ENCODE peak calls at places on chromosomes 1 and 21, in six cellular contexts. One of them, this sample, is unnamed.

GRCh38 chr21:32442566-32443318 is 30.2 kb downstream of the EVA1C start:
- DNase-seq in kidney tubule cell: no peak
- DNase-seq in stimulated activated CD8-positive, alpha-beta memory T cell treated with anti-CD3 and anti-CD28 coated beads, Interleukin-15, amount 100 ng/mL, for 1 hour: no peak
- DNase-seq in NCI-H2081: no peak
- DNase-seq in cerebellar cortex: no peak
- DNase-seq in NCI-H748 treated with DMSO at 0.1 percent for 48 hours: no peak
- DNase-seq in this sample: no peak

GRCh38 chr1:15953294-15953771 is 22.6 kb downstream of the ZBTB17 start:
- DNase-seq in kidney tubule cell: no peak
- DNase-seq in stimulated activated CD8-positive, alpha-beta memory T cell treated with anti-CD3 and anti-CD28 coated beads, Interleukin-15, amount 100 ng/mL, for 1 hour: no peak
- DNase-seq in NCI-H2081: peak
- DNase-seq in cerebellar cortex: no peak
- DNase-seq in NCI-H748 treated with DMSO at 0.1 percent for 48 hours: no peak
- DNase-seq in this sample: no peak

GRCh38 chr1:13801711-13802486 is 101.9 kb downstream of the PRDM2 start:
- DNase-seq in kidney tubule cell: no peak
- DNase-seq in stimulated activated CD8-positive, alpha-beta memory T cell treated with anti-CD3 and anti-CD28 coated beads, Interleukin-15, amount 100 ng/mL, for 1 hour: no peak
- DNase-seq in NCI-H2081: no peak
- DNase-seq in cerebellar cortex: no peak
- DNase-seq in NCI-H748 treated with DMSO at 0.1 percent for 48 hours: no peak
- DNase-seq in this sample: peak

GRCh38 chr1:94741510-94741909 is 78.6 kb upstream of the SLC44A3 start:
- DNase-seq in kidney tubule cell: no peak
- DNase-seq in stimulated activated CD8-positive, alpha-beta memory T cell treated with anti-CD3 and anti-CD28 coated beads, Interleukin-15, amount 100 ng/mL, for 1 hour: no peak
- DNase-seq in NCI-H2081: no peak
- DNase-seq in cerebellar cortex: no peak
- DNase-seq in NCI-H748 treated with DMSO at 0.1 percent for 48 hours: no peak
- DNase-seq in this sample: no peak

GRCh38 chr1:206685256-206685748 is 597 bp downstream of the MAPKAPK2 start:
- DNase-seq in kidney tubule cell: peak
- DNase-seq in stimulated activated CD8-positive, alpha-beta memory T cell treated with anti-CD3 and anti-CD28 coated beads, Interleukin-15, amount 100 ng/mL, for 1 hour: no peak
- DNase-seq in NCI-H2081: peak
- DNase-seq in cerebellar cortex: no peak
- DNase-seq in NCI-H748 treated with DMSO at 0.1 percent for 48 hours: no peak
- DNase-seq in this sample: no peak

GRCh38 chr1:179821524-179821923 is 56.1 kb downstream of the TOR1AIP2 start:
- DNase-seq in kidney tubule cell: no peak
- DNase-seq in stimulated activated CD8-positive, alpha-beta memory T cell treated with anti-CD3 and anti-CD28 coated beads, Interleukin-15, amount 100 ng/mL, for 1 hour: no peak
- DNase-seq in NCI-H2081: no peak
- DNase-seq in cerebellar cortex: no peak
- DNase-seq in NCI-H748 treated with DMSO at 0.1 percent for 48 hours: no peak
- DNase-seq in this sample: no peak

GRCh38 chr1:81459043-81459442 is 341.7 kb upstream of the ADGRL2 start:
- DNase-seq in kidney tubule cell: no peak
- DNase-seq in stimulated activated CD8-positive, alpha-beta memory T cell treated with anti-CD3 and anti-CD28 coated beads, Interleukin-15, amount 100 ng/mL, for 1 hour: no peak
- DNase-seq in NCI-H2081: no peak
- DNase-seq in cerebellar cortex: no peak
- DNase-seq in NCI-H748 treated with DMSO at 0.1 percent for 48 hours: no peak
- DNase-seq in this sample: no peak

GRCh38 chr1:9490605-9491339 is 48.5 kb upstream of the SLC25A33 start:
- DNase-seq in kidney tubule cell: peak
- DNase-seq in stimulated activated CD8-positive, alpha-beta memory T cell treated with anti-CD3 and anti-CD28 coated beads, Interleukin-15, amount 100 ng/mL, for 1 hour: peak
- DNase-seq in NCI-H2081: peak
- DNase-seq in cerebellar cortex: peak
- DNase-seq in NCI-H748 treated with DMSO at 0.1 percent for 48 hours: peak
- DNase-seq in this sample: peak

GRCh38 chr1:41847011-41847410 is 71.7 kb downstream of the HIVEP3 start:
- DNase-seq in kidney tubule cell: no peak
- DNase-seq in stimulated activated CD8-positive, alpha-beta memory T cell treated with anti-CD3 and anti-CD28 coated beads, Interleukin-15, amount 100 ng/mL, for 1 hour: no peak
- DNase-seq in NCI-H2081: no peak
- DNase-seq in cerebellar cortex: no peak
- DNase-seq in NCI-H748 treated with DMSO at 0.1 percent for 48 hours: no peak
- DNase-seq in this sample: no peak

GRCh38 chr1:203173566-203173965 is 2.1 kb downstream of the MYBPH start:
- DNase-seq in kidney tubule cell: peak
- DNase-seq in stimulated activated CD8-positive, alpha-beta memory T cell treated with anti-CD3 and anti-CD28 coated beads, Interleukin-15, amount 100 ng/mL, for 1 hour: no peak
- DNase-seq in NCI-H2081: no peak
- DNase-seq in cerebellar cortex: no peak
- DNase-seq in NCI-H748 treated with DMSO at 0.1 percent for 48 hours: no peak
- DNase-seq in this sample: no peak

GRCh38 chr1:174659823-174660222 is 212.1 kb downstream of the GPR52 start:
- DNase-seq in kidney tubule cell: peak
- DNase-seq in stimulated activated CD8-positive, alpha-beta memory T cell treated with anti-CD3 and anti-CD28 coated beads, Interleukin-15, amount 100 ng/mL, for 1 hour: no peak
- DNase-seq in NCI-H2081: no peak
- DNase-seq in cerebellar cortex: no peak
- DNase-seq in NCI-H748 treated with DMSO at 0.1 percent for 48 hours: no peak
- DNase-seq in this sample: no peak

GRCh38 chr1:50109647-50110075 is 941 bp downstream of the ELAVL4 start:
- DNase-seq in kidney tubule cell: peak
- DNase-seq in stimulated activated CD8-positive, alpha-beta memory T cell treated with anti-CD3 and anti-CD28 coated beads, Interleukin-15, amount 100 ng/mL, for 1 hour: no peak
- DNase-seq in NCI-H2081: peak
- DNase-seq in cerebellar cortex: peak
- DNase-seq in NCI-H748 treated with DMSO at 0.1 percent for 48 hours: peak
- DNase-seq in this sample: no peak

GRCh38 chr1:85566890-85567289 is 13.7 kb upstream of the CCN1 start:
- DNase-seq in kidney tubule cell: peak
- DNase-seq in stimulated activated CD8-positive, alpha-beta memory T cell treated with anti-CD3 and anti-CD28 coated beads, Interleukin-15, amount 100 ng/mL, for 1 hour: no peak
- DNase-seq in NCI-H2081: no peak
- DNase-seq in cerebellar cortex: no peak
- DNase-seq in NCI-H748 treated with DMSO at 0.1 percent for 48 hours: no peak
- DNase-seq in this sample: no peak

GRCh38 chr21:43986544-43987451 is 25.3 kb upstream of the TRAPPC10 start:
- DNase-seq in kidney tubule cell: no peak
- DNase-seq in stimulated activated CD8-positive, alpha-beta memory T cell treated with anti-CD3 and anti-CD28 coated beads, Interleukin-15, amount 100 ng/mL, for 1 hour: no peak
- DNase-seq in NCI-H2081: no peak
- DNase-seq in cerebellar cortex: no peak
- DNase-seq in NCI-H748 treated with DMSO at 0.1 percent for 48 hours: no peak
- DNase-seq in this sample: no peak

GRCh38 chr21:21714396-21714795 is 716.2 kb downstream of the NCAM2 start:
- DNase-seq in kidney tubule cell: no peak
- DNase-seq in stimulated activated CD8-positive, alpha-beta memory T cell treated with anti-CD3 and anti-CD28 coated beads, Interleukin-15, amount 100 ng/mL, for 1 hour: no peak
- DNase-seq in NCI-H2081: no peak
- DNase-seq in cerebellar cortex: no peak
- DNase-seq in NCI-H748 treated with DMSO at 0.1 percent for 48 hours: no peak
- DNase-seq in this sample: no peak

GRCh38 chr1:180261524-180262160 is 31.6 kb downstream of the LHX4 start:
- DNase-seq in kidney tubule cell: peak
- DNase-seq in stimulated activated CD8-positive, alpha-beta memory T cell treated with anti-CD3 and anti-CD28 coated beads, Interleukin-15, amount 100 ng/mL, for 1 hour: no peak
- DNase-seq in NCI-H2081: no peak
- DNase-seq in cerebellar cortex: no peak
- DNase-seq in NCI-H748 treated with DMSO at 0.1 percent for 48 hours: no peak
- DNase-seq in this sample: no peak

GRCh38 chr1:186474208-186474607 is 13.3 kb upstream of the PDC start:
- DNase-seq in kidney tubule cell: peak
- DNase-seq in stimulated activated CD8-positive, alpha-beta memory T cell treated with anti-CD3 and anti-CD28 coated beads, Interleukin-15, amount 100 ng/mL, for 1 hour: no peak
- DNase-seq in NCI-H2081: no peak
- DNase-seq in cerebellar cortex: no peak
- DNase-seq in NCI-H748 treated with DMSO at 0.1 percent for 48 hours: no peak
- DNase-seq in this sample: no peak

GRCh38 chr1:77513839-77514763 is 168.4 kb downstream of the ZZZ3 start:
- DNase-seq in kidney tubule cell: peak
- DNase-seq in stimulated activated CD8-positive, alpha-beta memory T cell treated with anti-CD3 and anti-CD28 coated beads, Interleukin-15, amount 100 ng/mL, for 1 hour: no peak
- DNase-seq in NCI-H2081: no peak
- DNase-seq in cerebellar cortex: no peak
- DNase-seq in NCI-H748 treated with DMSO at 0.1 percent for 48 hours: no peak
- DNase-seq in this sample: peak

GRCh38 chr1:38240626-38241025 is 194.0 kb upstream of the POU3F1 start:
- DNase-seq in kidney tubule cell: no peak
- DNase-seq in stimulated activated CD8-positive, alpha-beta memory T cell treated with anti-CD3 and anti-CD28 coated beads, Interleukin-15, amount 100 ng/mL, for 1 hour: no peak
- DNase-seq in NCI-H2081: no peak
- DNase-seq in cerebellar cortex: no peak
- DNase-seq in NCI-H748 treated with DMSO at 0.1 percent for 48 hours: no peak
- DNase-seq in this sample: no peak

GRCh38 chr1:2102753-2103152 is 52.5 kb downstream of the PRKCZ start:
- DNase-seq in kidney tubule cell: no peak
- DNase-seq in stimulated activated CD8-positive, alpha-beta memory T cell treated with anti-CD3 and anti-CD28 coated beads, Interleukin-15, amount 100 ng/mL, for 1 hour: no peak
- DNase-seq in NCI-H2081: no peak
- DNase-seq in cerebellar cortex: no peak
- DNase-seq in NCI-H748 treated with DMSO at 0.1 percent for 48 hours: no peak
- DNase-seq in this sample: no peak

GRCh38 chr1:1129309-1129708 is 13.4 kb upstream of the C1orf159 start:
- DNase-seq in kidney tubule cell: peak
- DNase-seq in stimulated activated CD8-positive, alpha-beta memory T cell treated with anti-CD3 and anti-CD28 coated beads, Interleukin-15, amount 100 ng/mL, for 1 hour: no peak
- DNase-seq in NCI-H2081: no peak
- DNase-seq in cerebellar cortex: no peak
- DNase-seq in NCI-H748 treated with DMSO at 0.1 percent for 48 hours: no peak
- DNase-seq in this sample: no peak

GRCh38 chr1:118951270-118951936 is 36.7 kb downstream of the TBX15 start:
- DNase-seq in kidney tubule cell: no peak
- DNase-seq in stimulated activated CD8-positive, alpha-beta memory T cell treated with anti-CD3 and anti-CD28 coated beads, Interleukin-15, amount 100 ng/mL, for 1 hour: no peak
- DNase-seq in NCI-H2081: no peak
- DNase-seq in cerebellar cortex: no peak
- DNase-seq in NCI-H748 treated with DMSO at 0.1 percent for 48 hours: no peak
- DNase-seq in this sample: no peak

GRCh38 chr1:64965239-64966157 is 851 bp downstream of the JAK1 start:
- DNase-seq in kidney tubule cell: peak
- DNase-seq in stimulated activated CD8-positive, alpha-beta memory T cell treated with anti-CD3 and anti-CD28 coated beads, Interleukin-15, amount 100 ng/mL, for 1 hour: peak
- DNase-seq in NCI-H2081: no peak
- DNase-seq in cerebellar cortex: peak
- DNase-seq in NCI-H748 treated with DMSO at 0.1 percent for 48 hours: no peak
- DNase-seq in this sample: no peak

GRCh38 chr21:44281801-44282200 is 3.9 kb upstream of the AIRE start:
- DNase-seq in kidney tubule cell: no peak
- DNase-seq in stimulated activated CD8-positive, alpha-beta memory T cell treated with anti-CD3 and anti-CD28 coated beads, Interleukin-15, amount 100 ng/mL, for 1 hour: no peak
- DNase-seq in NCI-H2081: no peak
- DNase-seq in cerebellar cortex: no peak
- DNase-seq in NCI-H748 treated with DMSO at 0.1 percent for 48 hours: no peak
- DNase-seq in this sample: no peak

GRCh38 chr1:27360159-27361043 is 6.4 kb downstream of the MAP3K6 start:
- DNase-seq in kidney tubule cell: no peak
- DNase-seq in stimulated activated CD8-positive, alpha-beta memory T cell treated with anti-CD3 and anti-CD28 coated beads, Interleukin-15, amount 100 ng/mL, for 1 hour: peak
- DNase-seq in NCI-H2081: no peak
- DNase-seq in cerebellar cortex: no peak
- DNase-seq in NCI-H748 treated with DMSO at 0.1 percent for 48 hours: no peak
- DNase-seq in this sample: no peak

GRCh38 chr1:28027660-28028059 is 60.8 kb downstream of the EYA3 start:
- DNase-seq in kidney tubule cell: no peak
- DNase-seq in stimulated activated CD8-positive, alpha-beta memory T cell treated with anti-CD3 and anti-CD28 coated beads, Interleukin-15, amount 100 ng/mL, for 1 hour: no peak
- DNase-seq in NCI-H2081: no peak
- DNase-seq in cerebellar cortex: no peak
- DNase-seq in NCI-H748 treated with DMSO at 0.1 percent for 48 hours: no peak
- DNase-seq in this sample: no peak

GRCh38 chr1:53987880-53988279 is 30.1 kb downstream of the LDLRAD1 start:
- DNase-seq in kidney tubule cell: no peak
- DNase-seq in stimulated activated CD8-positive, alpha-beta memory T cell treated with anti-CD3 and anti-CD28 coated beads, Interleukin-15, amount 100 ng/mL, for 1 hour: no peak
- DNase-seq in NCI-H2081: no peak
- DNase-seq in cerebellar cortex: no peak
- DNase-seq in NCI-H748 treated with DMSO at 0.1 percent for 48 hours: no peak
- DNase-seq in this sample: no peak

GRCh38 chr1:48556161-48556850 is 84.3 kb upstream of the SPATA6 start:
- DNase-seq in kidney tubule cell: no peak
- DNase-seq in stimulated activated CD8-positive, alpha-beta memory T cell treated with anti-CD3 and anti-CD28 coated beads, Interleukin-15, amount 100 ng/mL, for 1 hour: no peak
- DNase-seq in NCI-H2081: no peak
- DNase-seq in cerebellar cortex: no peak
- DNase-seq in NCI-H748 treated with DMSO at 0.1 percent for 48 hours: no peak
- DNase-seq in this sample: no peak

GRCh38 chr1:177925006-177925405 is 44.9 kb downstream of the SEC16B start:
- DNase-seq in kidney tubule cell: no peak
- DNase-seq in stimulated activated CD8-positive, alpha-beta memory T cell treated with anti-CD3 and anti-CD28 coated beads, Interleukin-15, amount 100 ng/mL, for 1 hour: no peak
- DNase-seq in NCI-H2081: no peak
- DNase-seq in cerebellar cortex: no peak
- DNase-seq in NCI-H748 treated with DMSO at 0.1 percent for 48 hours: no peak
- DNase-seq in this sample: no peak

GRCh38 chr1:199121047-199121446 is 482.2 kb downstream of the PTPRC start:
- DNase-seq in kidney tubule cell: no peak
- DNase-seq in stimulated activated CD8-positive, alpha-beta memory T cell treated with anti-CD3 and anti-CD28 coated beads, Interleukin-15, amount 100 ng/mL, for 1 hour: no peak
- DNase-seq in NCI-H2081: no peak
- DNase-seq in cerebellar cortex: no peak
- DNase-seq in NCI-H748 treated with DMSO at 0.1 percent for 48 hours: no peak
- DNase-seq in this sample: no peak

GRCh38 chr1:236064674-236065508 is at the start of gene NID1:
- DNase-seq in kidney tubule cell: peak
- DNase-seq in stimulated activated CD8-positive, alpha-beta memory T cell treated with anti-CD3 and anti-CD28 coated beads, Interleukin-15, amount 100 ng/mL, for 1 hour: no peak
- DNase-seq in NCI-H2081: peak
- DNase-seq in cerebellar cortex: peak
- DNase-seq in NCI-H748 treated with DMSO at 0.1 percent for 48 hours: peak
- DNase-seq in this sample: no peak